ENCODE peak calls at places on chromosome 17, in six cellular contexts. B is CD8-positive, alpha-beta memory T cell; X is NCI-H187 treated with DMSO at 0.1 percent for 48 hours; O is psoas muscle; Y is NCI-H2081; M is GM04503. P is an unnamed sample.

GRCh38 chr17:81028506-81028858 is 6.5 kb upstream of the BAIAP2 start:
- DNase-seq in B (peak; percentile 40), X (no peak), O (peak; percentile 10), Y (no peak), M (no peak), P (no peak)

GRCh38 chr17:8294361-8294760 is 839 bp downstream of the SLC25A35 start:
- DNase-seq in B (no peak), X (no peak), O (no peak), Y (no peak), M (no peak), P (no peak)

GRCh38 chr17:4858880-4859260 is 25.7 kb downstream of the MINK1 start:
- DNase-seq in B (no peak), X (no peak), O (peak; percentile 37), Y (no peak), M (no peak), P (no peak)

GRCh38 chr17:77951123-77951522 is 7.4 kb upstream of the TNRC6C start:
- DNase-seq in B (no peak), X (no peak), O (no peak), Y (no peak), M (no peak), P (no peak)

GRCh38 chr17:46770818-46771600 is 47.5 kb downstream of the WNT3 start:
- DNase-seq in B (peak; percentile 56), X (no peak), O (peak; percentile 33), Y (no peak), M (no peak), P (no peak)

GRCh38 chr17:17540935-17541639 is 44.9 kb upstream of the RASD1 start:
- DNase-seq in B (no peak), X (no peak), O (peak; percentile 9), Y (no peak), M (no peak), P (no peak)

GRCh38 chr17:67491009-67491677 is 114.1 kb downstream of the PITPNC1 start:
- DNase-seq in B (no peak), X (no peak), O (peak; percentile 91), Y (no peak), M (peak; percentile 95), P (no peak)

GRCh38 chr17:5661486-5662125 is 77.3 kb upstream of the NLRP1 start:
- DNase-seq in B (no peak), X (no peak), O (no peak), Y (no peak), M (no peak), P (no peak)

GRCh38 chr17:66221755-66222530 is 7.3 kb downstream of the APOH start:
- DNase-seq in B (no peak), X (no peak), O (no peak), Y (no peak), M (no peak), P (no peak)

GRCh38 chr17:67265620-67266019 is 20.6 kb upstream of the HELZ start:
- DNase-seq in B (no peak), X (no peak), O (no peak), Y (no peak), M (no peak), P (no peak)

GRCh38 chr17:75241996-75242460 is 19.4 kb downstream of the GGA3 start:
- DNase-seq in B (peak; percentile 55), X (no peak), O (peak; percentile 81), Y (no peak), M (no peak), P (no peak)

GRCh38 chr17:39404542-39405378 is 3.3 kb upstream of the FBXL20 start:
- DNase-seq in B (no peak), X (no peak), O (no peak), Y (no peak), M (peak; percentile 68), P (no peak)

GRCh38 chr17:74180336-74180735 is 23.1 kb upstream of the RPL38 start:
- DNase-seq in B (peak; percentile 31), X (no peak), O (no peak), Y (no peak), M (no peak), P (no peak)

GRCh38 chr17:28327709-28328108 is 7.6 kb downstream of the IFT20 start:
- DNase-seq in B (no peak), X (no peak), O (no peak), Y (no peak), M (no peak), P (no peak)

GRCh38 chr17:13753151-13753550 is 151.4 kb upstream of the HS3ST3A1 start:
- DNase-seq in B (no peak), X (no peak), O (no peak), Y (no peak), M (no peak), P (no peak)